ENCODE peak calls at places on chromosomes 11 and 22, in ten cellular contexts. One of them, this sample, is unnamed.

GRCh38 chr11:86176165-86176884 is 68.2 kb upstream of the EED start:
- DNase-seq in lower lobe of right lung: no peak
- DNase-seq in memory B cell: no peak
- DNase-seq in EL: peak; percentile 47
- DNase-seq in ovary: no peak
- DNase-seq in activated T-cell treated with anti-CD3 and anti-CD28 coated beads for 24 hours: no peak
- DNase-seq in BE2C: no peak
- DNase-seq in stimulated activated effector memory CD8-positive, alpha-beta T cell treated with anti-CD3 and anti-CD28 coated beads, Interleukin-12 subunit alpha, Interleukin-12 subunit beta, amount 100 ng/mL, for 72 hours: peak; percentile 78
- DNase-seq in A172: peak; percentile 54
- DNase-seq in HAP-1: no peak
- DNase-seq in this sample: no peak

GRCh38 chr11:102749101-102749725 is 24.5 kb upstream of the MMP8 start:
- DNase-seq in stimulated activated effector memory CD8-positive, alpha-beta T cell treated with anti-CD3 and anti-CD28 coated beads, Interleukin-12 subunit alpha, Interleukin-12 subunit beta, amount 100 ng/mL, for 72 hours: no peak
- DNase-seq in BE2C: no peak
- DNase-seq in HAP-1: no peak
- DNase-seq in ovary: no peak
- DNase-seq in lower lobe of right lung: no peak
- DNase-seq in A172: no peak
- DNase-seq in memory B cell: no peak
- DNase-seq in activated T-cell treated with anti-CD3 and anti-CD28 coated beads for 24 hours: no peak
- DNase-seq in EL: no peak
- DNase-seq in this sample: no peak

GRCh38 chr11:31813961-31814868 is 3.1 kb upstream of the PAX6 start:
- DNase-seq in memory B cell: no peak
- DNase-seq in A172: no peak
- DNase-seq in lower lobe of right lung: no peak
- DNase-seq in BE2C: no peak
- DNase-seq in EL: no peak
- DNase-seq in HAP-1: no peak
- DNase-seq in activated T-cell treated with anti-CD3 and anti-CD28 coated beads for 24 hours: no peak
- DNase-seq in stimulated activated effector memory CD8-positive, alpha-beta T cell treated with anti-CD3 and anti-CD28 coated beads, Interleukin-12 subunit alpha, Interleukin-12 subunit beta, amount 100 ng/mL, for 72 hours: no peak
- DNase-seq in ovary: no peak
- DNase-seq in this sample: no peak

GRCh38 chr11:68275721-68276488 is 4.1 kb upstream of the C11orf24 start:
- DNase-seq in activated T-cell treated with anti-CD3 and anti-CD28 coated beads for 24 hours: peak; percentile 24
- DNase-seq in BE2C: no peak
- DNase-seq in A172: no peak
- DNase-seq in EL: no peak
- DNase-seq in lower lobe of right lung: peak; percentile 10
- DNase-seq in ovary: no peak
- DNase-seq in HAP-1: no peak
- DNase-seq in stimulated activated effector memory CD8-positive, alpha-beta T cell treated with anti-CD3 and anti-CD28 coated beads, Interleukin-12 subunit alpha, Interleukin-12 subunit beta, amount 100 ng/mL, for 72 hours: no peak
- DNase-seq in memory B cell: no peak
- DNase-seq in this sample: no peak

GRCh38 chr11:67372993-67373915 is at the start of gene CLCF1:
- DNase-seq in stimulated activated effector memory CD8-positive, alpha-beta T cell treated with anti-CD3 and anti-CD28 coated beads, Interleukin-12 subunit alpha, Interleukin-12 subunit beta, amount 100 ng/mL, for 72 hours: peak; percentile 68
- DNase-seq in memory B cell: peak; percentile 75
- DNase-seq in A172: peak; percentile 84
- DNase-seq in EL: peak; percentile 86
- DNase-seq in ovary: peak; percentile 84
- DNase-seq in lower lobe of right lung: peak; percentile 81
- DNase-seq in activated T-cell treated with anti-CD3 and anti-CD28 coated beads for 24 hours: peak; percentile 42
- DNase-seq in HAP-1: peak; percentile 81
- DNase-seq in BE2C: peak; percentile 65
- DNase-seq in this sample: no peak

GRCh38 chr11:55481416-55481815 is 72.9 kb upstream of the OR4C15 start:
- DNase-seq in A172: no peak
- DNase-seq in activated T-cell treated with anti-CD3 and anti-CD28 coated beads for 24 hours: no peak
- DNase-seq in lower lobe of right lung: no peak
- DNase-seq in HAP-1: no peak
- DNase-seq in stimulated activated effector memory CD8-positive, alpha-beta T cell treated with anti-CD3 and anti-CD28 coated beads, Interleukin-12 subunit alpha, Interleukin-12 subunit beta, amount 100 ng/mL, for 72 hours: no peak
- DNase-seq in memory B cell: no peak
- DNase-seq in BE2C: no peak
- DNase-seq in EL: no peak
- DNase-seq in ovary: no peak
- DNase-seq in this sample: no peak

GRCh38 chr22:48433647-48434046 is 1394.0 kb downstream of the BRD1 start:
- DNase-seq in ovary: no peak
- DNase-seq in stimulated activated effector memory CD8-positive, alpha-beta T cell treated with anti-CD3 and anti-CD28 coated beads, Interleukin-12 subunit alpha, Interleukin-12 subunit beta, amount 100 ng/mL, for 72 hours: no peak
- DNase-seq in HAP-1: no peak
- DNase-seq in lower lobe of right lung: no peak
- DNase-seq in memory B cell: no peak
- DNase-seq in BE2C: no peak
- DNase-seq in EL: no peak
- DNase-seq in activated T-cell treated with anti-CD3 and anti-CD28 coated beads for 24 hours: no peak
- DNase-seq in A172: no peak
- DNase-seq in this sample: no peak

GRCh38 chr11:44627911-44628729 is 62.7 kb downstream of the CD82 start:
- DNase-seq in activated T-cell treated with anti-CD3 and anti-CD28 coated beads for 24 hours: no peak
- DNase-seq in HAP-1: no peak
- DNase-seq in ovary: peak; percentile 83
- DNase-seq in A172: peak; percentile 80
- DNase-seq in memory B cell: no peak
- DNase-seq in stimulated activated effector memory CD8-positive, alpha-beta T cell treated with anti-CD3 and anti-CD28 coated beads, Interleukin-12 subunit alpha, Interleukin-12 subunit beta, amount 100 ng/mL, for 72 hours: peak; percentile 45
- DNase-seq in lower lobe of right lung: peak; percentile 70
- DNase-seq in BE2C: peak; percentile 77
- DNase-seq in EL: peak; percentile 34
- DNase-seq in this sample: peak; percentile 89

GRCh38 chr22:41799486-41800347 is 762 bp upstream of the CCDC134 start:
- DNase-seq in A172: no peak
- DNase-seq in ovary: peak; percentile 38
- DNase-seq in stimulated activated effector memory CD8-positive, alpha-beta T cell treated with anti-CD3 and anti-CD28 coated beads, Interleukin-12 subunit alpha, Interleukin-12 subunit beta, amount 100 ng/mL, for 72 hours: no peak
- DNase-seq in EL: peak; percentile 25
- DNase-seq in HAP-1: no peak
- DNase-seq in BE2C: no peak
- DNase-seq in activated T-cell treated with anti-CD3 and anti-CD28 coated beads for 24 hours: peak; percentile 12
- DNase-seq in memory B cell: no peak
- DNase-seq in lower lobe of right lung: peak; percentile 59
- DNase-seq in this sample: no peak

GRCh38 chr22:31646186-31647019 is 15.6 kb downstream of the PISD start:
- DNase-seq in ovary: no peak
- DNase-seq in activated T-cell treated with anti-CD3 and anti-CD28 coated beads for 24 hours: peak; percentile 41
- DNase-seq in HAP-1: no peak
- DNase-seq in A172: peak; percentile 97
- DNase-seq in BE2C: no peak
- DNase-seq in EL: peak; percentile 99
- DNase-seq in stimulated activated effector memory CD8-positive, alpha-beta T cell treated with anti-CD3 and anti-CD28 coated beads, Interleukin-12 subunit alpha, Interleukin-12 subunit beta, amount 100 ng/mL, for 72 hours: no peak
- DNase-seq in memory B cell: no peak
- DNase-seq in lower lobe of right lung: no peak
- DNase-seq in this sample: no peak

GRCh38 chr22:46119729-46120419 is 30.5 kb upstream of the PPARA start:
- DNase-seq in EL: peak; percentile 66
- DNase-seq in ovary: peak; percentile 83
- DNase-seq in memory B cell: no peak
- DNase-seq in A172: no peak
- DNase-seq in BE2C: peak; percentile 62
- DNase-seq in stimulated activated effector memory CD8-positive, alpha-beta T cell treated with anti-CD3 and anti-CD28 coated beads, Interleukin-12 subunit alpha, Interleukin-12 subunit beta, amount 100 ng/mL, for 72 hours: no peak
- DNase-seq in lower lobe of right lung: no peak
- DNase-seq in activated T-cell treated with anti-CD3 and anti-CD28 coated beads for 24 hours: no peak
- DNase-seq in HAP-1: no peak
- DNase-seq in this sample: no peak

GRCh38 chr11:64929625-64930024 is 5.1 kb downstream of the PPP2R5B start:
- DNase-seq in memory B cell: no peak
- DNase-seq in EL: no peak
- DNase-seq in A172: no peak
- DNase-seq in ovary: no peak
- DNase-seq in activated T-cell treated with anti-CD3 and anti-CD28 coated beads for 24 hours: no peak
- DNase-seq in BE2C: no peak
- DNase-seq in HAP-1: no peak
- DNase-seq in stimulated activated effector memory CD8-positive, alpha-beta T cell treated with anti-CD3 and anti-CD28 coated beads, Interleukin-12 subunit alpha, Interleukin-12 subunit beta, amount 100 ng/mL, for 72 hours: no peak
- DNase-seq in lower lobe of right lung: no peak
- DNase-seq in this sample: no peak

GRCh38 chr22:34917239-34917638 is 148.7 kb upstream of the ISX start:
- DNase-seq in BE2C: no peak
- DNase-seq in memory B cell: no peak
- DNase-seq in HAP-1: no peak
- DNase-seq in lower lobe of right lung: no peak
- DNase-seq in EL: peak; percentile 8
- DNase-seq in activated T-cell treated with anti-CD3 and anti-CD28 coated beads for 24 hours: no peak
- DNase-seq in stimulated activated effector memory CD8-positive, alpha-beta T cell treated with anti-CD3 and anti-CD28 coated beads, Interleukin-12 subunit alpha, Interleukin-12 subunit beta, amount 100 ng/mL, for 72 hours: no peak
- DNase-seq in ovary: no peak
- DNase-seq in A172: no peak
- DNase-seq in this sample: no peak

GRCh38 chr22:41110968-41111367 is 18.6 kb downstream of the EP300 start:
- DNase-seq in EL: no peak
- DNase-seq in activated T-cell treated with anti-CD3 and anti-CD28 coated beads for 24 hours: no peak
- DNase-seq in A172: no peak
- DNase-seq in HAP-1: no peak
- DNase-seq in BE2C: no peak
- DNase-seq in ovary: no peak
- DNase-seq in memory B cell: no peak
- DNase-seq in lower lobe of right lung: no peak
- DNase-seq in stimulated activated effector memory CD8-positive, alpha-beta T cell treated with anti-CD3 and anti-CD28 coated beads, Interleukin-12 subunit alpha, Interleukin-12 subunit beta, amount 100 ng/mL, for 72 hours: no peak
- DNase-seq in this sample: no peak

GRCh38 chr22:22761963-22762772 is 117.8 kb downstream of the GGTLC2 start:
- DNase-seq in BE2C: peak; percentile 43
- DNase-seq in HAP-1: no peak
- DNase-seq in memory B cell: no peak
- DNase-seq in A172: no peak
- DNase-seq in activated T-cell treated with anti-CD3 and anti-CD28 coated beads for 24 hours: no peak
- DNase-seq in EL: no peak
- DNase-seq in lower lobe of right lung: no peak
- DNase-seq in ovary: no peak
- DNase-seq in stimulated activated effector memory CD8-positive, alpha-beta T cell treated with anti-CD3 and anti-CD28 coated beads, Interleukin-12 subunit alpha, Interleukin-12 subunit beta, amount 100 ng/mL, for 72 hours: no peak
- DNase-seq in this sample: no peak

GRCh38 chr22:49921508-49922278 is 3.3 kb downstream of the CRELD2 start:
- DNase-seq in ovary: no peak
- DNase-seq in stimulated activated effector memory CD8-positive, alpha-beta T cell treated with anti-CD3 and anti-CD28 coated beads, Interleukin-12 subunit alpha, Interleukin-12 subunit beta, amount 100 ng/mL, for 72 hours: no peak
- DNase-seq in EL: no peak
- DNase-seq in A172: no peak
- DNase-seq in activated T-cell treated with anti-CD3 and anti-CD28 coated beads for 24 hours: no peak
- DNase-seq in lower lobe of right lung: peak; percentile 41
- DNase-seq in memory B cell: no peak
- DNase-seq in HAP-1: no peak
- DNase-seq in BE2C: no peak
- DNase-seq in this sample: no peak

GRCh38 chr11:1746516-1746931 is 3.9 kb downstream of the IFITM10 start:
- DNase-seq in memory B cell: no peak
- DNase-seq in lower lobe of right lung: no peak
- DNase-seq in activated T-cell treated with anti-CD3 and anti-CD28 coated beads for 24 hours: no peak
- DNase-seq in HAP-1: no peak
- DNase-seq in ovary: no peak
- DNase-seq in BE2C: no peak
- DNase-seq in A172: no peak
- DNase-seq in EL: no peak
- DNase-seq in stimulated activated effector memory CD8-positive, alpha-beta T cell treated with anti-CD3 and anti-CD28 coated beads, Interleukin-12 subunit alpha, Interleukin-12 subunit beta, amount 100 ng/mL, for 72 hours: no peak
- DNase-seq in this sample: no peak

GRCh38 chr11:31823372-31824371 is 12.6 kb upstream of the PAX6 start:
- DNase-seq in memory B cell: no peak
- DNase-seq in stimulated activated effector memory CD8-positive, alpha-beta T cell treated with anti-CD3 and anti-CD28 coated beads, Interleukin-12 subunit alpha, Interleukin-12 subunit beta, amount 100 ng/mL, for 72 hours: no peak
- DNase-seq in lower lobe of right lung: no peak
- DNase-seq in activated T-cell treated with anti-CD3 and anti-CD28 coated beads for 24 hours: no peak
- DNase-seq in HAP-1: peak; percentile 84
- DNase-seq in A172: no peak
- DNase-seq in EL: no peak
- DNase-seq in ovary: no peak
- DNase-seq in BE2C: no peak
- DNase-seq in this sample: no peak

GRCh38 chr22:48975252-48975780 is 852.4 kb downstream of the BRD1 start:
- DNase-seq in EL: no peak
- DNase-seq in ovary: no peak
- DNase-seq in A172: no peak
- DNase-seq in stimulated activated effector memory CD8-positive, alpha-beta T cell treated with anti-CD3 and anti-CD28 coated beads, Interleukin-12 subunit alpha, Interleukin-12 subunit beta, amount 100 ng/mL, for 72 hours: no peak
- DNase-seq in lower lobe of right lung: no peak
- DNase-seq in memory B cell: no peak
- DNase-seq in HAP-1: no peak
- DNase-seq in activated T-cell treated with anti-CD3 and anti-CD28 coated beads for 24 hours: no peak
- DNase-seq in BE2C: no peak
- DNase-seq in this sample: no peak

GRCh38 chr11:15107730-15108515 is 6.8 kb upstream of the INSC start:
- DNase-seq in HAP-1: no peak
- DNase-seq in EL: peak; percentile 55
- DNase-seq in BE2C: no peak
- DNase-seq in lower lobe of right lung: no peak
- DNase-seq in activated T-cell treated with anti-CD3 and anti-CD28 coated beads for 24 hours: no peak
- DNase-seq in memory B cell: no peak
- DNase-seq in ovary: no peak
- DNase-seq in A172: no peak
- DNase-seq in stimulated activated effector memory CD8-positive, alpha-beta T cell treated with anti-CD3 and anti-CD28 coated beads, Interleukin-12 subunit alpha, Interleukin-12 subunit beta, amount 100 ng/mL, for 72 hours: no peak
- DNase-seq in this sample: no peak

GRCh38 chr11:108902027-108902469 is 237.2 kb downstream of the DDX10 start:
- DNase-seq in A172: no peak
- DNase-seq in lower lobe of right lung: no peak
- DNase-seq in activated T-cell treated with anti-CD3 and anti-CD28 coated beads for 24 hours: no peak
- DNase-seq in HAP-1: no peak
- DNase-seq in BE2C: no peak
- DNase-seq in ovary: no peak
- DNase-seq in EL: no peak
- DNase-seq in memory B cell: no peak
- DNase-seq in stimulated activated effector memory CD8-positive, alpha-beta T cell treated with anti-CD3 and anti-CD28 coated beads, Interleukin-12 subunit alpha, Interleukin-12 subunit beta, amount 100 ng/mL, for 72 hours: no peak
- DNase-seq in this sample: no peak

GRCh38 chr22:17396531-17396930 is 27.3 kb downstream of the CECR2 start:
- DNase-seq in EL: no peak
- DNase-seq in A172: no peak
- DNase-seq in HAP-1: no peak
- DNase-seq in ovary: no peak
- DNase-seq in BE2C: no peak
- DNase-seq in stimulated activated effector memory CD8-positive, alpha-beta T cell treated with anti-CD3 and anti-CD28 coated beads, Interleukin-12 subunit alpha, Interleukin-12 subunit beta, amount 100 ng/mL, for 72 hours: no peak
- DNase-seq in activated T-cell treated with anti-CD3 and anti-CD28 coated beads for 24 hours: no peak
- DNase-seq in lower lobe of right lung: no peak
- DNase-seq in memory B cell: no peak
- DNase-seq in this sample: no peak

GRCh38 chr11:64763804-64764611 is 4.2 kb upstream of the PYGM start:
- DNase-seq in ovary: no peak
- DNase-seq in A172: no peak
- DNase-seq in BE2C: no peak
- DNase-seq in memory B cell: peak; percentile 56
- DNase-seq in lower lobe of right lung: no peak
- DNase-seq in activated T-cell treated with anti-CD3 and anti-CD28 coated beads for 24 hours: no peak
- DNase-seq in HAP-1: no peak
- DNase-seq in EL: no peak
- DNase-seq in stimulated activated effector memory CD8-positive, alpha-beta T cell treated with anti-CD3 and anti-CD28 coated beads, Interleukin-12 subunit alpha, Interleukin-12 subunit beta, amount 100 ng/mL, for 72 hours: no peak
- DNase-seq in this sample: no peak

GRCh38 chr11:27039873-27040272 is 742 bp upstream of the BBOX1 start:
- DNase-seq in EL: no peak
- DNase-seq in ovary: no peak
- DNase-seq in lower lobe of right lung: no peak
- DNase-seq in memory B cell: no peak
- DNase-seq in A172: no peak
- DNase-seq in activated T-cell treated with anti-CD3 and anti-CD28 coated beads for 24 hours: no peak
- DNase-seq in BE2C: no peak
- DNase-seq in stimulated activated effector memory CD8-positive, alpha-beta T cell treated with anti-CD3 and anti-CD28 coated beads, Interleukin-12 subunit alpha, Interleukin-12 subunit beta, amount 100 ng/mL, for 72 hours: no peak
- DNase-seq in HAP-1: no peak
- DNase-seq in this sample: no peak

GRCh38 chr11:131622193-131622592 is 251.8 kb downstream of the NTM start:
- DNase-seq in A172: no peak
- DNase-seq in lower lobe of right lung: no peak
- DNase-seq in stimulated activated effector memory CD8-positive, alpha-beta T cell treated with anti-CD3 and anti-CD28 coated beads, Interleukin-12 subunit alpha, Interleukin-12 subunit beta, amount 100 ng/mL, for 72 hours: no peak
- DNase-seq in BE2C: no peak
- DNase-seq in HAP-1: no peak
- DNase-seq in activated T-cell treated with anti-CD3 and anti-CD28 coated beads for 24 hours: no peak
- DNase-seq in EL: no peak
- DNase-seq in ovary: no peak
- DNase-seq in memory B cell: no peak
- DNase-seq in this sample: no peak

GRCh38 chr11:128685383-128686044 is 8.4 kb upstream of the FLI1 start:
- DNase-seq in A172: no peak
- DNase-seq in memory B cell: no peak
- DNase-seq in stimulated activated effector memory CD8-positive, alpha-beta T cell treated with anti-CD3 and anti-CD28 coated beads, Interleukin-12 subunit alpha, Interleukin-12 subunit beta, amount 100 ng/mL, for 72 hours: no peak
- DNase-seq in HAP-1: no peak
- DNase-seq in lower lobe of right lung: no peak
- DNase-seq in ovary: no peak
- DNase-seq in activated T-cell treated with anti-CD3 and anti-CD28 coated beads for 24 hours: no peak
- DNase-seq in EL: no peak
- DNase-seq in BE2C: no peak
- DNase-seq in this sample: no peak

GRCh38 chr11:81987829-81988472 is 745.7 kb downstream of the FAM181B start:
- DNase-seq in activated T-cell treated with anti-CD3 and anti-CD28 coated beads for 24 hours: no peak
- DNase-seq in lower lobe of right lung: no peak
- DNase-seq in ovary: no peak
- DNase-seq in memory B cell: no peak
- DNase-seq in EL: no peak
- DNase-seq in HAP-1: no peak
- DNase-seq in BE2C: no peak
- DNase-seq in A172: no peak
- DNase-seq in stimulated activated effector memory CD8-positive, alpha-beta T cell treated with anti-CD3 and anti-CD28 coated beads, Interleukin-12 subunit alpha, Interleukin-12 subunit beta, amount 100 ng/mL, for 72 hours: no peak
- DNase-seq in this sample: no peak

This sample was measured in COR-L47.